ENCODE peak calls at places on chromosomes 4 and X, in nine cellular contexts. H is activated T-cell treated with anti-CD3 and anti-CD28 coated beads for 48 hours; V is astrocyte of the spinal cord; Z is aorta; N is RPMI7951; O is NCI-H1105; Q is activated CD4-positive, alpha-beta T cell treated with anti-CD3 and anti-CD28 coated beads for 48 hours; R is GM06990; J is activated T-helper 2 cell treated with anti-CD3 and anti-CD28 coated beads, Interferon-gamma antibody, Interleukin-2, Interleukin-4, amounts not matched to agents 10 μg/mL and 5 μg/mL and 100 μg/mL, durations not matched to agents 14 hours and 24 hours and 36 hours. C is an unnamed sample.

GRCh38 chr4:150173854-150174398 is 95.7 kb downstream of the DCLK2 start:
- DNase-seq in H (no peak), V (peak), Z (no peak), N (no peak), O (no peak), Q (no peak), R (no peak), J (no peak), C (no peak)

GRCh38 chr4:129747756-129748155 is 651.8 kb downstream of the C4orf33 start:
- DNase-seq in H (no peak), V (no peak), Z (no peak), N (no peak), O (peak), Q (no peak), R (no peak), J (no peak), C (no peak)

GRCh38 chrX:77548751-77549150 is 101.6 kb downstream of the FGF16 start:
- DNase-seq in H (no peak), V (no peak), Z (no peak), N (no peak), O (no peak), Q (no peak), R (no peak), J (no peak), C (no peak)

GRCh38 chr4:177447417-177448004 is 5.3 kb upstream of the AGA start:
- DNase-seq in H (no peak), V (no peak), Z (no peak), N (no peak), O (no peak), Q (no peak), R (no peak), J (no peak), C (no peak)

GRCh38 chrX:53357799-53358530 is 64.5 kb downstream of the SMC1A start:
- DNase-seq in H (no peak), V (peak), Z (no peak), N (peak), O (peak), Q (no peak), R (no peak), J (no peak), C (peak)

GRCh38 chr4:150348079-150348478 is 233.9 kb upstream of the MAB21L2 start:
- DNase-seq in H (no peak), V (peak), Z (no peak), N (peak), O (no peak), Q (no peak), R (no peak), J (no peak), C (no peak)

GRCh38 chr4:152436384-152436783 is 99.5 kb downstream of the FBXW7 start:
- DNase-seq in H (no peak), V (no peak), Z (no peak), N (no peak), O (no peak), Q (peak), R (no peak), J (no peak), C (no peak)

GRCh38 chrX:38796926-38797325 is 4.3 kb upstream of the MID1IP1 start:
- DNase-seq in H (no peak), V (peak), Z (no peak), N (no peak), O (no peak), Q (no peak), R (no peak), J (no peak), C (no peak)